ENCODE peak calls at places on chromosomes 2 and 18, in eight cellular contexts. T is brain microvascular endothelial cell, R is cardiac muscle cell, Q is SK-N-SH, C is lower leg skin, X is spleen, Y is AG04449, I is upper lobe of left lung. P is an unnamed sample.
A peak's percentile ranks its signal among the peaks of the same experiment; 100 is the strongest.

GRCh38 chr2:98835831-98836385 is 100.1 kb downstream of the CRACDL start:
- DNase-seq in T (no peak), R (no peak), Q (no peak), C (no peak), X (no peak), Y (no peak), I (no peak), P (no peak)

GRCh38 chr2:64679673-64680425 is 26.1 kb upstream of the SERTAD2 start:
- DNase-seq in T (no peak), R (no peak), Q (peak; percentile 56), C (no peak), X (no peak), Y (no peak), I (no peak), P (no peak)

GRCh38 chr2:36780231-36780808 is 83.8 kb downstream of the VIT start:
- DNase-seq in T (peak; percentile 44), R (peak; percentile 61), Q (peak; percentile 65), C (peak; percentile 25), X (no peak), Y (peak; percentile 7), I (no peak), P (peak; percentile 35)

GRCh38 chr18:61651145-61651879 is 241.5 kb downstream of the RNF152 start:
- DNase-seq in T (no peak), R (no peak), Q (peak; percentile 19), C (no peak), X (no peak), Y (no peak), I (no peak), P (no peak)

GRCh38 chr2:228866044-228866443 is 405.0 kb downstream of the PID1 start:
- DNase-seq in T (no peak), R (no peak), Q (no peak), C (no peak), X (peak; percentile 52), Y (no peak), I (peak; percentile 36), P (no peak)

GRCh38 chr2:65957886-65958285 is 477.0 kb upstream of the MEIS1 start:
- DNase-seq in T (no peak), R (peak; percentile 18), Q (no peak), C (no peak), X (no peak), Y (no peak), I (no peak), P (no peak)

GRCh38 chr2:159461076-159461475 is 155.3 kb downstream of the BAZ2B start:
- DNase-seq in T (no peak), R (no peak), Q (no peak), C (no peak), X (no peak), Y (no peak), I (no peak), P (no peak)

GRCh38 chr18:58666176-58666575 is 5.1 kb upstream of the MALT1 start:
- DNase-seq in T (no peak), R (no peak), Q (no peak), C (no peak), X (no peak), Y (no peak), I (no peak), P (no peak)

GRCh38 chr2:240701091-240701735 is 9.5 kb downstream of the AQP12A start:
- DNase-seq in T (no peak), R (no peak), Q (no peak), C (no peak), X (peak; percentile 70), Y (no peak), I (peak; percentile 81), P (no peak)

DNA sequence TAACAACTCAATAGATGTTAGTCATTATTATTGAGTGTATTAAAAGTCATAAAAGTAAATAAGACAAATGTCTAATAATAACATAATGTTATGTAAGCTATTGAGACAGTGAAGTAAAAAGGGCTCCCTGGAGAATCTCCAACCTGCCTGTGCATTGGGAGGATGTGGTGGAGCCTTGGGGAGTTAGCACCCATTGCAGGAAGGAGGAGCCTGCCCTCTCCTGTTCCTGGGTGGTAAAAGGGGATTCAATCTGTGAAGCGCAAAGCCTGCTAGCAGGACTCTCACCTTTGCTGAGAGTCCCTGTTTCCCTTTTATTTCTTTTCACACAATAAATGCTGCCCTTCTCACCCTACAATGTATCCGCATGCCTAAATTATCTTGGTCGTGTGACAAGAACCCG is 206.1 kb downstream of the RAB3GAP1 start:
- DNase-seq in T (no peak), R (no peak), Q (no peak), C (no peak), X (no peak), Y (no peak), I (no peak), P (no peak)
- TF ChIP-seq CTCF in T (no peak), R (no peak), Q (no peak), C (no peak), X (no peak), Y (no peak), I (no peak), P (no peak)

GRCh38 chr2:53442783-53443182 is 324.8 kb upstream of the CHAC2 start:
- DNase-seq in T (no peak), R (peak; percentile 32), Q (no peak), C (no peak), X (no peak), Y (no peak), I (peak; percentile 12), P (no peak)

GRCh38 chr2:53450885-53451284 is 316.7 kb upstream of the CHAC2 start:
- DNase-seq in T (no peak), R (no peak), Q (no peak), C (no peak), X (no peak), Y (no peak), I (no peak), P (no peak)

GRCh38 chr2:53448591-53448990 is 319.0 kb upstream of the CHAC2 start:
- DNase-seq in T (no peak), R (no peak), Q (no peak), C (no peak), X (no peak), Y (no peak), I (no peak), P (no peak)

DNA sequence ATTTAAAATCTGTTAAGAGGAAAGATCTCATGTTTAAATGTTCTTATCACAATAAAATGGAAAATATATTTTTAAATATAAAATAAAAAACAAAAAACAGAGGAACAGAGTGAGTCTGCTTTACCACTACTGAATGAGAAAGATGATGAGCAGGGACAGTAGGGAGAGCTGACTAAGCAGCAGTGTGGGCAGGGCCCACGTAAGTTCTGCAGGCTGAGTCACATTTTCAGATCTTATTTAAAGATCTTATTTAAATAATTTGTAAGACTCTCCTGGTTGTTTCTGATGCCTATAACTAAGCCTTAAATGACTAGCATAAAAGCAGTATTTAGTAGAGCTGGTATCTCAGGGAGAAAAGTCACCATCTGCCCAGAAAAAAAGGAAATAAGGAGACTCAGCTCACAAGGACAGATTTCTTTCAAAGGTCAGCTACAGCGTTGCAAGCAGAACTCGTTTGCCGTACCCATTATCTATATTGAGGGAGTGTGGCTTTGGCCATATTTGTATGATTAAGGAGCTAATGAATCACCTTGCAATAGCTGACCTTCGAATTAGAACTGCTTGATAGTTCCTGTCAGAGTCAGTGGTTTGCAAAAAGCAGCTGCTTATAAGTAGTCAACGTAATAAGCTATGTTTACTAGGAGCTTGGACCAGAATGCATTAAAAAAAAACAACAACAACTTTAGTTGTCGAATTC is 322.1 kb upstream of the CHAC2 start:
- DNase-seq in T (peak; percentile 54), R (no peak), Q (no peak), C (no peak), X (no peak), Y (no peak), I (no peak), P (no peak)
- H3K4me3 ChIP-seq in T (no peak overlapping the region), R (no peak overlapping the region), Q (no peak overlapping the region), C (no peak overlapping the region), X (no peak overlapping the region), Y (no peak overlapping the region), I (no peak overlapping the region), P (no peak overlapping the region)

GRCh38 chr2:12063210-12063609 is 316.8 kb downstream of the LPIN1 start:
- DNase-seq in T (no peak), R (no peak), Q (no peak), C (no peak), X (no peak), Y (no peak), I (no peak), P (no peak)

GRCh38 chr2:12061785-12062184 is 315.4 kb downstream of the LPIN1 start:
- DNase-seq in T (no peak), R (no peak), Q (no peak), C (no peak), X (no peak), Y (no peak), I (no peak), P (no peak)

GRCh38 chr2:12061317-12061716 is 314.9 kb downstream of the LPIN1 start:
- DNase-seq in T (no peak), R (no peak), Q (no peak), C (no peak), X (no peak), Y (no peak), I (no peak), P (no peak)

GRCh38 chr2:12057436-12058166 is 311.2 kb downstream of the LPIN1 start:
- DNase-seq in T (peak; percentile 31), R (no peak), Q (no peak), C (no peak), X (peak; percentile 93), Y (no peak), I (peak; percentile 44), P (no peak)

GRCh38 chr2:12059616-12060441 is 313.4 kb downstream of the LPIN1 start:
- DNase-seq in T (peak; percentile 63), R (no peak), Q (no peak), C (no peak), X (no peak), Y (no peak), I (no peak), P (peak; percentile 35)
- TF ChIP-seq CTCF in T (no peak), R (no peak), Q (no peak), C (no peak), X (no peak), Y (no peak), I (no peak), P (no peak)

GRCh38 chr2:70964596-70965386 is 13.6 kb upstream of the ANKRD53 start:
- DNase-seq in T (no peak), R (peak; percentile 81), Q (peak; percentile 84), C (peak; percentile 95), X (peak; percentile 93), Y (no peak), I (peak; percentile 90), P (no peak)

GRCh38 chr2:70966681-70967080 is 11.7 kb upstream of the ANKRD53 start:
- DNase-seq in T (no peak), R (no peak), Q (no peak), C (peak; percentile 40), X (peak; percentile 28), Y (no peak), I (no peak), P (no peak)

GRCh38 chr2:70964133-70964532 is 14.3 kb upstream of the ANKRD53 start:
- DNase-seq in T (no peak), R (no peak), Q (peak; percentile 20), C (peak; percentile 75), X (no peak), Y (no peak), I (no peak), P (no peak)

GRCh38 chr2:70965506-70965905 is 12.9 kb upstream of the ANKRD53 start:
- DNase-seq in T (no peak), R (no peak), Q (no peak), C (peak; percentile 84), X (no peak), Y (no peak), I (no peak), P (no peak)

DNA sequence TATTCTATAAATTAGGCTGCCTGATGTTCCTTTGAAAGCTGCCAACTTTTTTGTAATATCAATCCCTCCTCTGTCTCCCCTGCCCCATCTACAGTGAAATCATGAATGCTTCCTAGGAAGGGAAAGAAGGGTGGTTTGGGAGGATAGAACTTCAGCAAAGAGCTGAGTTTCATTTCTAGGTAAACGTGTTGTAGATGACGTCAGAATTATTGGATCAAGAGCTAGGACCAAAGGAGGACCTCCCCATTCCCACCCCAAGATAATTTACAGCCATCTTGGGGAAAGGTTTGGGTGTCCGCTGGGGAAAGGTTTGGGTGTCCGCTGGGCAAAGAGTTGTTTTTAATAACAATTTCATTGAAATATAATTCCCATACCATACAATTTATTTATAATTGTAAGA is 11.2 kb upstream of the ANKRD53 start:
- DNase-seq in T (no peak), R (no peak), Q (no peak), C (no peak), X (no peak), Y (no peak), I (no peak), P (no peak)
- H3K4me3 ChIP-seq in T (no peak overlapping the region), R (no peak overlapping the region), Q (no peak overlapping the region), C (no peak overlapping the region), X (no peak overlapping the region), Y (no peak overlapping the region), I (no peak overlapping the region), P (no peak overlapping the region)